ENCODE peak calls at places on chromosomes 7 and 10, in six cellular contexts. One of them, this sample, is unnamed.

GRCh38 chr7:43303740-43304241 is 191.3 kb downstream of the HECW1 start:
- DNase-seq in body of pancreas: no peak
- DNase-seq in CD4-positive, alpha-beta T cell: no peak
- DNase-seq in BE2C: no peak
- DNase-seq in Peyer's patch: no peak
- DNase-seq in right lobe of liver: no peak
- DNase-seq in this sample: no peak

GRCh38 chr7:137927386-137927785 is 74.5 kb downstream of the CREB3L2 start:
- DNase-seq in BE2C: no peak
- DNase-seq in Peyer's patch: no peak
- DNase-seq in right lobe of liver: no peak
- DNase-seq in body of pancreas: no peak
- DNase-seq in CD4-positive, alpha-beta T cell: no peak
- DNase-seq in this sample: no peak

GRCh38 chr10:22714524-22715289 is at the start of gene PIP4K2A:
- DNase-seq in BE2C: peak; percentile 80
- DNase-seq in right lobe of liver: peak; percentile 86
- DNase-seq in Peyer's patch: peak; percentile 83
- DNase-seq in CD4-positive, alpha-beta T cell: peak; percentile 82
- DNase-seq in body of pancreas: peak; percentile 70
- DNase-seq in this sample: peak; percentile 30

GRCh38 chr7:131723926-131724325 is 167.5 kb upstream of the PODXL start:
- DNase-seq in BE2C: no peak
- DNase-seq in Peyer's patch: no peak
- DNase-seq in CD4-positive, alpha-beta T cell: no peak
- DNase-seq in body of pancreas: no peak
- DNase-seq in right lobe of liver: no peak
- DNase-seq in this sample: no peak

GRCh38 chr7:5296627-5297226 is 14.0 kb downstream of the SLC29A4 start:
- DNase-seq in BE2C: peak; percentile 49
- DNase-seq in right lobe of liver: no peak
- DNase-seq in CD4-positive, alpha-beta T cell: peak; percentile 72
- DNase-seq in Peyer's patch: no peak
- DNase-seq in body of pancreas: no peak
- DNase-seq in this sample: no peak

GRCh38 chr10:15943461-15943860 is 83.2 kb upstream of the MINDY3 start:
- DNase-seq in right lobe of liver: no peak
- DNase-seq in BE2C: no peak
- DNase-seq in CD4-positive, alpha-beta T cell: no peak
- DNase-seq in body of pancreas: no peak
- DNase-seq in Peyer's patch: no peak
- DNase-seq in this sample: no peak

GRCh38 chr7:137820156-137820555 is 26.6 kb downstream of the DGKI start:
- DNase-seq in right lobe of liver: no peak
- DNase-seq in body of pancreas: no peak
- DNase-seq in BE2C: no peak
- DNase-seq in Peyer's patch: no peak
- DNase-seq in CD4-positive, alpha-beta T cell: no peak
- DNase-seq in this sample: no peak

GRCh38 chr7:67105382-67105781 is 108.7 kb downstream of the TYW1 start:
- DNase-seq in CD4-positive, alpha-beta T cell: no peak
- DNase-seq in BE2C: no peak
- DNase-seq in body of pancreas: no peak
- DNase-seq in Peyer's patch: no peak
- DNase-seq in right lobe of liver: no peak
- DNase-seq in this sample: no peak

GRCh38 chr10:68402271-68402670 is 4.8 kb downstream of the RUFY2 start:
- DNase-seq in Peyer's patch: no peak
- DNase-seq in BE2C: no peak
- DNase-seq in right lobe of liver: no peak
- DNase-seq in CD4-positive, alpha-beta T cell: no peak
- DNase-seq in body of pancreas: no peak
- DNase-seq in this sample: no peak

GRCh38 chr7:26078437-26079362 is 73.3 kb upstream of the NFE2L3 start:
- DNase-seq in Peyer's patch: peak; percentile 79
- DNase-seq in CD4-positive, alpha-beta T cell: peak; percentile 82
- DNase-seq in BE2C: peak; percentile 75
- DNase-seq in right lobe of liver: peak; percentile 65
- DNase-seq in body of pancreas: peak; percentile 68
- DNase-seq in this sample: peak; percentile 35

GRCh38 chr7:43294080-43294630 is 181.7 kb downstream of the HECW1 start:
- DNase-seq in right lobe of liver: no peak
- DNase-seq in Peyer's patch: no peak
- DNase-seq in body of pancreas: peak; percentile 13
- DNase-seq in CD4-positive, alpha-beta T cell: no peak
- DNase-seq in BE2C: no peak
- DNase-seq in this sample: peak; percentile 45

DNA sequence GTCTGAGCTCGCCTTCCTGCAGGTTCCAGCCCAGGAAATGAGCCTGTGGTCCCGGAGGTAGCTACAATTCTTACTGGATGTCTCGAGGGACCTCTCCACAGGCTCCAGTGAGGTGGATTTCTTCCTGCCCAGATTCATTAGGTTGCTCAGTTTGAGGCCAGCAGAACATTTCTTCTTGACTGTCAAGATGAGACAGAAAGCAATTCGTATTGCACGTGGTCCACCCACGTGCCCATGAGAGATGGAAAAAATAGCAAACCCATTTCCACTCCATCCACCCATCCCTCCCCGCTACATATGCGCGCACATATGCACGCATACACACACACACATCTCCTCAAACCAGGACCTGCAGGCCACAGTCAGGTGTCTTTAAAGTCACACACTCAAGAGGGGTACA is 68.7 kb downstream of the VWA2 start:
- DNase-seq in right lobe of liver: no peak
- DNase-seq in CD4-positive, alpha-beta T cell: no peak
- DNase-seq in BE2C: no peak
- DNase-seq in body of pancreas: no peak
- DNase-seq in Peyer's patch: no peak
- DNase-seq in this sample: no peak
- H3K27me3 ChIP-seq in right lobe of liver: no peaks in the 10 kb centered on the region
- H3K27me3 ChIP-seq in CD4-positive, alpha-beta T cell: no peaks in the 10 kb centered on the region
- H3K27me3 ChIP-seq in BE2C: no peaks in the 10 kb centered on the region
- H3K27me3 ChIP-seq in body of pancreas: no peaks in the 10 kb centered on the region
- H3K27me3 ChIP-seq in Peyer's patch: no peaks in the 10 kb centered on the region
- H3K27me3 ChIP-seq in this sample: no peaks in the 10 kb centered on the region

DNA sequence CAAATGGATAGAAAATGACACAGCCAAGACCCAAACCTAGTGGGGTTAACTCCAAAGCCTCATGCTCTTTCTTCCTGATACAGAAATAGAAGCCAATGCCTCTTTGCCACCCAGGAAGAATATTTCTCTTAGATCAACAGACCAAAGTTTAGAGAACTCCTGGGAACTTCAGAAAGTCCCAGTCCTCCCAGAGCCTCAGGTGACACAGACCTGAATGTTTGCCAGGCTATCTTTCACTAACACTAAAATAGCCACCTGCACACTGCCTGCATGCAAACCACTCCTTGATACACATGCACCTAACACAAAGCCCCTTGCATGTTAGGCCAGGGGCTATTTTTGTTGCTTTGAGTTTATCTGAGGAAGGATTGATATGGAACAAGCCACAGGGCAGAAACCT is 27.7 kb downstream of the LSM5 start:
- DNase-seq in body of pancreas: peak; percentile 6
- DNase-seq in BE2C: no peak
- DNase-seq in Peyer's patch: no peak
- DNase-seq in right lobe of liver: no peak
- DNase-seq in CD4-positive, alpha-beta T cell: no peak
- DNase-seq in this sample: no peak
- TF ChIP-seq CTCF in body of pancreas: no peak
- TF ChIP-seq CTCF in BE2C: no peak
- TF ChIP-seq CTCF in Peyer's patch: no peak
- TF ChIP-seq CTCF in right lobe of liver: no peak
- TF ChIP-seq CTCF in CD4-positive, alpha-beta T cell: no peak
- TF ChIP-seq CTCF in this sample: no peak

GRCh38 chr7:29364661-29365060 is 170.1 kb downstream of the CHN2 start:
- DNase-seq in CD4-positive, alpha-beta T cell: no peak
- DNase-seq in BE2C: no peak
- DNase-seq in right lobe of liver: no peak
- DNase-seq in body of pancreas: no peak
- DNase-seq in Peyer's patch: no peak
- DNase-seq in this sample: no peak
- H3K27me3 ChIP-seq in CD4-positive, alpha-beta T cell: no peaks in the 10 kb centered on the region
- H3K27me3 ChIP-seq in BE2C: no peaks in the 10 kb centered on the region
- H3K27me3 ChIP-seq in right lobe of liver: no peaks in the 10 kb centered on the region
- H3K27me3 ChIP-seq in body of pancreas: no peaks in the 10 kb centered on the region
- H3K27me3 ChIP-seq in Peyer's patch: no peaks in the 10 kb centered on the region
- H3K27me3 ChIP-seq in this sample: no peaks in the 10 kb centered on the region

GRCh38 chr7:128359939-128360338 is 1.6 kb downstream of the PRRT4 start:
- DNase-seq in Peyer's patch: no peak
- DNase-seq in body of pancreas: no peak
- DNase-seq in CD4-positive, alpha-beta T cell: no peak
- DNase-seq in right lobe of liver: no peak
- DNase-seq in BE2C: no peak
- DNase-seq in this sample: no peak

GRCh38 chr7:128363261-128363721 is 1.8 kb upstream of the PRRT4 start:
- DNase-seq in right lobe of liver: no peak
- DNase-seq in CD4-positive, alpha-beta T cell: no peak
- DNase-seq in body of pancreas: no peak
- DNase-seq in BE2C: peak; percentile 93
- DNase-seq in Peyer's patch: no peak
- DNase-seq in this sample: no peak

GRCh38 chr7:128364166-128364565 is 2.7 kb upstream of the PRRT4 start:
- DNase-seq in BE2C: no peak
- DNase-seq in body of pancreas: no peak
- DNase-seq in CD4-positive, alpha-beta T cell: no peak
- DNase-seq in right lobe of liver: no peak
- DNase-seq in Peyer's patch: no peak
- DNase-seq in this sample: no peak

GRCh38 chr7:128362670-128363069 is 1.2 kb upstream of the PRRT4 start:
- DNase-seq in CD4-positive, alpha-beta T cell: no peak
- DNase-seq in right lobe of liver: no peak
- DNase-seq in body of pancreas: no peak
- DNase-seq in BE2C: no peak
- DNase-seq in Peyer's patch: no peak
- DNase-seq in this sample: no peak

GRCh38 chr7:128361463-128362441 is at the start of gene PRRT4:
- DNase-seq in CD4-positive, alpha-beta T cell: peak; percentile 56
- DNase-seq in right lobe of liver: no peak
- DNase-seq in BE2C: peak; percentile 69
- DNase-seq in body of pancreas: peak; percentile 31
- DNase-seq in Peyer's patch: no peak
- DNase-seq in this sample: no peak
- TF ChIP-seq CTCF in CD4-positive, alpha-beta T cell: no peak
- TF ChIP-seq CTCF in right lobe of liver: no peak
- TF ChIP-seq CTCF in BE2C: peak; percentile 46
- TF ChIP-seq CTCF in body of pancreas: peak; percentile 4
- TF ChIP-seq CTCF in Peyer's patch: no peak
- TF ChIP-seq CTCF in this sample: no peak

GRCh38 chr10:116853287-116853686 is 4.0 kb downstream of the ENO4 start:
- DNase-seq in CD4-positive, alpha-beta T cell: no peak
- DNase-seq in right lobe of liver: no peak
- DNase-seq in Peyer's patch: no peak
- DNase-seq in BE2C: no peak
- DNase-seq in body of pancreas: no peak
- DNase-seq in this sample: no peak
- H3K27me3 ChIP-seq in CD4-positive, alpha-beta T cell: peaks cover 34% of the 10 kb centered on the region
- H3K27me3 ChIP-seq in right lobe of liver: no peaks in the 10 kb centered on the region
- H3K27me3 ChIP-seq in Peyer's patch: no peaks in the 10 kb centered on the region
- H3K27me3 ChIP-seq in BE2C: peaks cover 21% of the 10 kb centered on the region
- H3K27me3 ChIP-seq in body of pancreas: no peaks in the 10 kb centered on the region
- H3K27me3 ChIP-seq in this sample: peaks cover 15% of the 10 kb centered on the region

DNA sequence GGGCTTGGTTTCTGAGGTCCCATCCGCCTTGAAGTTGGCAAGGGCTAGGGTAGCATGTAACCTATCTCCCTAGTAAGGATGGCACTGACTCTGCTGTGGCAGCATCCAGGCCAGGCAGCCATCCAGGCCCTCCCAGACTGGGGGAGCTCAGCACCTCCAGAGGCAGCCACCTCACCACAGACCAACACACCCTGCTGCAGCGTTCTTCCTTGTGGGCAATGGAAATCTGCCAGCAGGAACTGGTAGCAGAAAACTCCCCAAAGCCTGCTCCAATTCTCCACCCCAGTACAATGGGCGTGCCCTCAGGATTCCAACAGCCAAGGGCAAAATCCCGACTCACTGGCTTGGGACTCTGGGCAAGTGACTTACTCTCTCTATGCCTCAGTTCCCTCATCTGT is 27.5 kb downstream of the DLG5 start:
- DNase-seq in body of pancreas: peak; percentile 72
- DNase-seq in CD4-positive, alpha-beta T cell: no peak
- DNase-seq in BE2C: no peak
- DNase-seq in right lobe of liver: no peak
- DNase-seq in Peyer's patch: peak; percentile 67
- DNase-seq in this sample: peak; percentile 56
- TF ChIP-seq CTCF in body of pancreas: no peak
- TF ChIP-seq CTCF in CD4-positive, alpha-beta T cell: no peak
- TF ChIP-seq CTCF in BE2C: no peak
- TF ChIP-seq CTCF in right lobe of liver: no peak
- TF ChIP-seq CTCF in Peyer's patch: no peak
- TF ChIP-seq CTCF in this sample: no peak

This sample was measured in gastrocnemius medialis.